ENCODE peak calls at places on chromosomes 4 and X, in six cellular contexts. V, S, U, I, C and F are unnamed samples.
A peak's percentile ranks its signal among the peaks of the same experiment; 100 is the strongest.

GRCh38 chr4:177297781-177298391 is 11.8 kb upstream of the NEIL3 start:
- DNase-seq in V (no peak), S (no peak), U (no peak), I (no peak), C (no peak), F (no peak)

GRCh38 chrX:70979136-70979762 is 48.4 kb upstream of the SLC7A3 start:
- DNase-seq in V (peak; percentile 35), S (no peak), U (peak; percentile 51), I (no peak), C (no peak), F (no peak)

GRCh38 chrX:23127586-23127985 is 127.8 kb downstream of the DDX53 start:
- DNase-seq in V (no peak), S (no peak), U (no peak), I (no peak), C (peak; percentile 33), F (peak; percentile 8)

GRCh38 chr4:111879539-111879938 is 265.7 kb upstream of the FAM241A start:
- DNase-seq in V (no peak), S (no peak), U (no peak), I (no peak), C (no peak), F (no peak)

GRCh38 chr4:6561173-6561516 is 13.8 kb upstream of the MAN2B2 start:
- DNase-seq in V (no peak), S (no peak), U (peak; percentile 40), I (peak; percentile 47), C (no peak), F (no peak)

GRCh38 chr4:147049940-147050852 is 104.5 kb upstream of the TTC29 start:
- DNase-seq in V (no peak), S (no peak), U (peak; percentile 76), I (no peak), C (no peak), F (no peak)

GRCh38 chrX:134813697-134814096 is 155.4 kb upstream of the PLAC1 start:
- DNase-seq in V (no peak), S (no peak), U (peak; percentile 48), I (no peak), C (no peak), F (no peak)

GRCh38 chrX:103626855-103627254 is 1.9 kb upstream of the TCEAL1 start:
- DNase-seq in V (no peak), S (no peak), U (no peak), I (no peak), C (no peak), F (no peak)

GRCh38 chr4:67727124-67727850 is 26.3 kb upstream of the UBA6 start:
- DNase-seq in V (no peak), S (no peak), U (peak; percentile 58), I (no peak), C (no peak), F (no peak)

GRCh38 chrX:13649823-13650222 is 3.1 kb upstream of the TCEANC start:
- DNase-seq in V (no peak), S (no peak), U (peak; percentile 67), I (no peak), C (no peak), F (no peak)

GRCh38 chr4:113223001-113223400 is 173.5 kb downstream of the ANK2 start:
- DNase-seq in V (peak; percentile 2), S (no peak), U (peak; percentile 63), I (no peak), C (no peak), F (no peak)

GRCh38 chrX:16771483-16772398 is 14.5 kb upstream of the TXLNG start:
- DNase-seq in V (no peak), S (no peak), U (peak; percentile 1), I (no peak), C (no peak), F (no peak)

GRCh38 chr4:38177035-38177791 is 217.0 kb downstream of the PTTG2 start:
- DNase-seq in V (no peak), S (peak; percentile 8), U (peak; percentile 37), I (peak; percentile 93), C (no peak), F (no peak)

GRCh38 chr4:7359302-7360063 is 75.2 kb downstream of the PSAPL1 start:
- DNase-seq in V (no peak), S (no peak), U (no peak), I (no peak), C (no peak), F (no peak)

GRCh38 chr4:92387459-92388069 is 83.8 kb downstream of the GRID2 start:
- DNase-seq in V (peak; percentile 11), S (no peak), U (peak; percentile 11), I (peak; percentile 54), C (no peak), F (no peak)

GRCh38 chr4:93184093-93184492 is 644.5 kb upstream of the ATOH1 start:
- DNase-seq in V (no peak), S (no peak), U (no peak), I (no peak), C (peak; percentile 72), F (no peak)

GRCh38 chrX:989959-990510 is 222.4 kb downstream of the CRLF2 start:
- DNase-seq in V (peak; percentile 96), S (no peak), U (peak; percentile 69), I (peak; percentile 98), C (peak; percentile 87), F (peak; percentile 84)

GRCh38 chrX:45329217-45329616 is 128.5 kb upstream of the DIPK2B start:
- DNase-seq in V (no peak), S (no peak), U (peak; percentile 22), I (no peak), C (no peak), F (no peak)